ENCODE peak calls at places on chromosomes 1 and 21, in four cellular contexts. One of them, this sample, is unnamed.

GRCh38 chr1:62327360-62328051 is 8.3 kb upstream of the KANK4 start:
- DNase-seq in A549: no peak
- DNase-seq in astrocyte of the cerebellum: no peak
- DNase-seq in choroid plexus epithelial cell: no peak
- DNase-seq in this sample: no peak

GRCh38 chr1:3772715-3773571 is at the start of gene SMIM1:
- DNase-seq in A549: no peak
- DNase-seq in astrocyte of the cerebellum: no peak
- DNase-seq in choroid plexus epithelial cell: peak
- DNase-seq in this sample: no peak

GRCh38 chr1:235907187-235907896 is 40.6 kb upstream of the LYST start:
- DNase-seq in A549: no peak
- DNase-seq in astrocyte of the cerebellum: no peak
- DNase-seq in choroid plexus epithelial cell: no peak
- DNase-seq in this sample: no peak

GRCh38 chr21:33208534-33208933 is 21.2 kb upstream of the IFNAR2 start:
- DNase-seq in A549: peak
- DNase-seq in astrocyte of the cerebellum: no peak
- DNase-seq in choroid plexus epithelial cell: peak
- DNase-seq in this sample: peak

GRCh38 chr1:21099034-21099868 is 77.4 kb downstream of the EIF4G3 start:
- DNase-seq in A549: no peak
- DNase-seq in astrocyte of the cerebellum: no peak
- DNase-seq in choroid plexus epithelial cell: peak
- DNase-seq in this sample: peak

GRCh38 chr1:228471762-228472398 is 15.3 kb upstream of the RNF187 start:
- DNase-seq in A549: peak
- DNase-seq in astrocyte of the cerebellum: no peak
- DNase-seq in choroid plexus epithelial cell: peak
- DNase-seq in this sample: peak

GRCh38 chr1:115160728-115161127 is 71.4 kb upstream of the TSPAN2 start:
- DNase-seq in A549: no peak
- DNase-seq in astrocyte of the cerebellum: no peak
- DNase-seq in choroid plexus epithelial cell: no peak
- DNase-seq in this sample: no peak

GRCh38 chr1:177017453-177017852 is 147.1 kb downstream of the ASTN1 start:
- DNase-seq in A549: no peak
- DNase-seq in astrocyte of the cerebellum: no peak
- DNase-seq in choroid plexus epithelial cell: no peak
- DNase-seq in this sample: no peak

GRCh38 chr1:27626031-27626935 is 8.7 kb downstream of the FGR start:
- DNase-seq in A549: no peak
- DNase-seq in astrocyte of the cerebellum: no peak
- DNase-seq in choroid plexus epithelial cell: no peak
- DNase-seq in this sample: no peak

GRCh38 chr1:43620956-43621355 is 29.0 kb upstream of the KDM4A start:
- DNase-seq in A549: no peak
- DNase-seq in astrocyte of the cerebellum: no peak
- DNase-seq in choroid plexus epithelial cell: no peak
- DNase-seq in this sample: no peak

GRCh38 chr21:44010429-44010828 is 1.7 kb upstream of the TRAPPC10 start:
- DNase-seq in A549: no peak
- DNase-seq in astrocyte of the cerebellum: no peak
- DNase-seq in choroid plexus epithelial cell: peak
- DNase-seq in this sample: no peak

GRCh38 chr1:7334475-7335035 is 436.5 kb upstream of the VAMP3 start:
- DNase-seq in A549: peak
- DNase-seq in astrocyte of the cerebellum: peak
- DNase-seq in choroid plexus epithelial cell: peak
- DNase-seq in this sample: peak

GRCh38 chr1:240312872-240313271 is 221.2 kb downstream of the FMN2 start:
- DNase-seq in A549: peak
- DNase-seq in astrocyte of the cerebellum: no peak
- DNase-seq in choroid plexus epithelial cell: peak
- DNase-seq in this sample: peak

GRCh38 chr21:44898011-44898493 is 22.6 kb downstream of the ITGB2 start:
- DNase-seq in A549: no peak
- DNase-seq in astrocyte of the cerebellum: no peak
- DNase-seq in choroid plexus epithelial cell: no peak
- DNase-seq in this sample: no peak

GRCh38 chr1:233708416-233708815 is 94.5 kb downstream of the KCNK1 start:
- DNase-seq in A549: no peak
- DNase-seq in astrocyte of the cerebellum: no peak
- DNase-seq in choroid plexus epithelial cell: no peak
- DNase-seq in this sample: peak

GRCh38 chr1:232925421-232926202 is 24.8 kb upstream of the NTPCR start:
- DNase-seq in A549: no peak
- DNase-seq in astrocyte of the cerebellum: no peak
- DNase-seq in choroid plexus epithelial cell: no peak
- DNase-seq in this sample: no peak

GRCh38 chr21:34029724-34030528 is 43.5 kb upstream of the MRPS6 start:
- DNase-seq in A549: peak
- DNase-seq in astrocyte of the cerebellum: no peak
- DNase-seq in choroid plexus epithelial cell: peak
- DNase-seq in this sample: peak

GRCh38 chr1:170927955-170928850 is 7.1 kb upstream of the MROH9 start:
- DNase-seq in A549: peak
- DNase-seq in astrocyte of the cerebellum: no peak
- DNase-seq in choroid plexus epithelial cell: peak
- DNase-seq in this sample: peak

GRCh38 chr1:39317910-39318633 is 113.6 kb downstream of the MACF1 start:
- DNase-seq in A549: no peak
- DNase-seq in astrocyte of the cerebellum: peak
- DNase-seq in choroid plexus epithelial cell: peak
- DNase-seq in this sample: no peak

GRCh38 chr1:9399510-9400424 is 107.1 kb downstream of the SPSB1 start:
- DNase-seq in A549: no peak
- DNase-seq in astrocyte of the cerebellum: no peak
- DNase-seq in choroid plexus epithelial cell: peak
- DNase-seq in this sample: no peak

GRCh38 chr1:6464514-6464836 is 1.5 kb downstream of the TNFRSF25 start:
- DNase-seq in A549: peak
- DNase-seq in astrocyte of the cerebellum: no peak
- DNase-seq in choroid plexus epithelial cell: no peak
- DNase-seq in this sample: peak

GRCh38 chr1:45557422-45557944 is 6.9 kb downstream of the AKR1A1 start:
- DNase-seq in A549: no peak
- DNase-seq in astrocyte of the cerebellum: no peak
- DNase-seq in choroid plexus epithelial cell: peak
- DNase-seq in this sample: peak

GRCh38 chr21:33121715-33122475 is 52.0 kb downstream of the OLIG1 start:
- DNase-seq in A549: peak
- DNase-seq in astrocyte of the cerebellum: no peak
- DNase-seq in choroid plexus epithelial cell: peak
- DNase-seq in this sample: no peak

GRCh38 chr1:156670359-156670758 is 6.8 kb downstream of the NES start:
- DNase-seq in A549: no peak
- DNase-seq in astrocyte of the cerebellum: no peak
- DNase-seq in choroid plexus epithelial cell: no peak
- DNase-seq in this sample: no peak

GRCh38 chr1:234674218-234674815 is 64.3 kb upstream of the IRF2BP2 start:
- DNase-seq in A549: no peak
- DNase-seq in astrocyte of the cerebellum: no peak
- DNase-seq in choroid plexus epithelial cell: no peak
- DNase-seq in this sample: no peak

DNA sequence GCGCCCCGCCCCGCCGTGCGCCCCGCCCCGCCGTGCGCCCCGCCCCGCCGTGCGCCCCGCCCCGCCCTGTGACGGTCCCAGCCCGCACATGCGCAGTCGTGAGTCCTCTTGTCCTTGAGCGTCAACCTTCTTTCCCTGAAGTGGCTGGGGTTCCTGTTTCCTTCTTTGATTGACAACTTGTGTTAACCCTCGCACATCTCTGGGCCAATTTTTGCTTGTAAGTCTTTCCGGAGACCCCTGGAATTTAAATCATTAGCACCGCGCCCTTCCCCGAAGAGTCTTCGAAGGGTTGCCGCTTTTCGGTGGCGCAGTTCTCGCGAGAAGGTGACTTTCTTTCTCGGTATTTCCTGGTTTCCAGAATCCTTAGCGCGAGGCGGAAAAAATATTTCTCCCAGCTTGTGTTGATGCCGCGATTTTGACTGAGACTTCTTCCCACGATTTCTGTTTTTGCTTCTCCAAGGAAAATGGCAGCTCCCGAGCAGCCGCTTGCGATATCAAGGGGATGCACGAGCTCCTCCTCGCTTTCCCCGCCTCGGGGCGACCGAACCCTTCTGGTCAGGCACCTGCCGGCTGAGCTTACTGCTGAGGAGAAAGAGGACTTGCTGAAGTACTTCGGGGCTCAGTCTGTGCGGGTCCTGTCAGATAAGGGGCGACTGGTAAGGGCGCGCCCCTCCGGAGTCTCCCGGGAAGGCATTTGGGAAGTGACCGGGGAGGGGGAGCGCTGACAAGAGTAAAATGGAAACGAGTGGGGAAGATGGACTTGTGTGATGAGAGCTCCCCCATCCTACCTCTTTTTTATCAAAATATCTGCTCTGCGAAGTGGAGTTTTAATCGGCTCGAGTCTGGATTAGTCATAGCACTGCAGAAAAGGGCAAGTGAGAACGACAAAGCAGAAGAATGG is at the start of gene RNPC3:
- DNase-seq in A549: peak
- DNase-seq in astrocyte of the cerebellum: peak
- DNase-seq in choroid plexus epithelial cell: peak
- DNase-seq in this sample: peak
- TF ChIP-seq CTCF in A549: no peak
- TF ChIP-seq CTCF in astrocyte of the cerebellum: no peak
- TF ChIP-seq CTCF in choroid plexus epithelial cell: peak
- TF ChIP-seq CTCF in this sample: no peak

DNA sequence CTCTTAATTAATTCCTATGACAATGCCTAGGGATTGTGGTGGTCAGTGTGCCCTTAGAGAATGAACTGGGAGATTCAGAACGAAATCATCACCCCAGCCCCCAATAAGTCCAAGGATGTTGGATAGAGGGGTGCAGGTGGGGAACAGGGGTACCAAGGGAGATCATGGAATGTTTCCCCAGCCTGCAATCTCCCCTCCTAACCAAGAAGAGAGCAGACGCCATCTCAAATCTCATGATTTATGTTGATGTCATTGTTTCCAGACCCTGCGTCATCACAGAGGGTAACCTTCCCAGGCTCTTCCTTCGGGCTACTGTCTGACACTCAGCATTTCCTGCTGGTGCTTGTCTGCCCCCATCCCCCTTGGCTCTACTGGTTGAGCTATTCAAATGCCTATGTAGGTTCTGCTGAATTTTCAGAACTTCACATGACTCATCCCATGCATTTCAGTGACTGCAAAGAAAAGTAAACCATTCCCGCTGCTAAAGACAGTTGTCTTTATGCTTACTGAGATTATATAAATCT is 24.7 kb upstream of the ITPKB start:
- DNase-seq in A549: peak
- DNase-seq in astrocyte of the cerebellum: peak
- DNase-seq in choroid plexus epithelial cell: peak
- DNase-seq in this sample: peak
- H3K4me3 ChIP-seq in A549: no peak
- H3K4me3 ChIP-seq in astrocyte of the cerebellum: no peak
- H3K4me3 ChIP-seq in choroid plexus epithelial cell: no peak
- H3K4me3 ChIP-seq in this sample: no peak

GRCh38 chr1:210024282-210024681 is 86.3 kb downstream of the SYT14 start:
- DNase-seq in A549: no peak
- DNase-seq in astrocyte of the cerebellum: no peak
- DNase-seq in choroid plexus epithelial cell: no peak
- DNase-seq in this sample: no peak

GRCh38 chr1:210027994-210028393 is 90.0 kb downstream of the SYT14 start:
- DNase-seq in A549: no peak
- DNase-seq in astrocyte of the cerebellum: no peak
- DNase-seq in choroid plexus epithelial cell: no peak
- DNase-seq in this sample: no peak

GRCh38 chr1:210022044-210022443 is 84.0 kb downstream of the SYT14 start:
- DNase-seq in A549: no peak
- DNase-seq in astrocyte of the cerebellum: no peak
- DNase-seq in choroid plexus epithelial cell: no peak
- DNase-seq in this sample: no peak

GRCh38 chr1:210024996-210025395 is 87.0 kb downstream of the SYT14 start:
- DNase-seq in A549: no peak
- DNase-seq in astrocyte of the cerebellum: no peak
- DNase-seq in choroid plexus epithelial cell: no peak
- DNase-seq in this sample: no peak

GRCh38 chr1:210025870-210026269 is 87.9 kb downstream of the SYT14 start:
- DNase-seq in A549: no peak
- DNase-seq in astrocyte of the cerebellum: no peak
- DNase-seq in choroid plexus epithelial cell: no peak
- DNase-seq in this sample: no peak
- TF ChIP-seq CTCF in A549: peak
- TF ChIP-seq CTCF in astrocyte of the cerebellum: no peak
- TF ChIP-seq CTCF in choroid plexus epithelial cell: no peak
- TF ChIP-seq CTCF in this sample: no peak

DNA sequence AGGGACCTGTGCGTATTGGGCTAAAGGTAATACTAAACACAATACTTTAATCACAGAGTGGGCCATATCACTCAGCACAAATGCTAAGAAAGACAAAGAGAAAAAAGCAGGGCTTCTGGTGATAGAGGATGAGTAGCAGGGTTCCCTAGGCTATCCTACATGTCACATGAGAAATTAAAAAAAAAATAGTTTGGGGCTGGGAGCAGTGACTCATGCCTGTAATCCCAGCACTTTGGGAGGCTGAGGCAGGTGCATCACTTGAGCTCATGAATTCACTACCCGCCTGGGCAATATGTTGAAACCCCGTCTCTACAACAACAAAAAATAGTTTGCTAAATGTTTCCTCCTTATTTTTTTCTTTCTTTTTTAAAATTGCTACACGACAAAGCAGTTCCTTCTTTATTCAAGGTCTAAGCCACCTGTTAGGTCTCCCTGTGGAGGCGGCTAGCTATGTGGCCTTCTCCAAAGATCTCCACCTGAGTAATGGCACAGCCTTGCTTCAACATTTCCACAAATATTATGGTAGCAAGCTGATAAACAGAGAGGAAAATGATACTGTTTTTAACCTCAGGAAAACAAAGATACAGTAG is 1.5 kb downstream of the ENSA start:
- DNase-seq in A549: no peak
- DNase-seq in astrocyte of the cerebellum: no peak
- DNase-seq in choroid plexus epithelial cell: no peak
- DNase-seq in this sample: peak
- H3K4me3 ChIP-seq in A549: peak
- H3K4me3 ChIP-seq in astrocyte of the cerebellum: peak
- H3K4me3 ChIP-seq in choroid plexus epithelial cell: peak
- H3K4me3 ChIP-seq in this sample: peak

GRCh38 chr1:24990796-24991195 is 60.7 kb upstream of the RUNX3 start:
- DNase-seq in A549: no peak
- DNase-seq in astrocyte of the cerebellum: no peak
- DNase-seq in choroid plexus epithelial cell: no peak
- DNase-seq in this sample: no peak

GRCh38 chr1:24992761-24993211 is 62.7 kb upstream of the RUNX3 start:
- DNase-seq in A549: no peak
- DNase-seq in astrocyte of the cerebellum: no peak
- DNase-seq in choroid plexus epithelial cell: no peak
- DNase-seq in this sample: no peak

GRCh38 chr1:24992124-24992760 is 62.2 kb upstream of the RUNX3 start:
- DNase-seq in A549: no peak
- DNase-seq in astrocyte of the cerebellum: no peak
- DNase-seq in choroid plexus epithelial cell: no peak
- DNase-seq in this sample: no peak

GRCh38 chr1:24990136-24990535 is 60.1 kb upstream of the RUNX3 start:
- DNase-seq in A549: no peak
- DNase-seq in astrocyte of the cerebellum: no peak
- DNase-seq in choroid plexus epithelial cell: no peak
- DNase-seq in this sample: no peak

GRCh38 chr1:24991242-24992037 is 61.4 kb upstream of the RUNX3 start:
- DNase-seq in A549: no peak
- DNase-seq in astrocyte of the cerebellum: no peak
- DNase-seq in choroid plexus epithelial cell: no peak
- DNase-seq in this sample: no peak
- TF ChIP-seq CTCF in A549: no peak
- TF ChIP-seq CTCF in astrocyte of the cerebellum: no peak
- TF ChIP-seq CTCF in choroid plexus epithelial cell: no peak
- TF ChIP-seq CTCF in this sample: no peak

This sample was measured in epithelial cell of esophagus.